ENCODE peak calls at places on chromosome 13, in ten cellular contexts. One of them, this sample, is unnamed.

GRCh38 chr13:86757236-86757978 is 913.8 kb upstream of the SLITRK5 start:
- DNase-seq in adrenal gland: no peak
- DNase-seq in cardiac muscle cell: no peak
- DNase-seq in GM06990: no peak
- DNase-seq in GM12878: no peak
- DNase-seq in body of pancreas: no peak
- DNase-seq in testis: no peak
- DNase-seq in IMR-90: no peak
- DNase-seq in GM12865: peak
- DNase-seq in brain microvascular endothelial cell: no peak
- DNase-seq in this sample: no peak

GRCh38 chr13:113802090-113802531 is 43.1 kb downstream of the TMEM255B start:
- DNase-seq in adrenal gland: no peak
- DNase-seq in cardiac muscle cell: peak
- DNase-seq in GM06990: no peak
- DNase-seq in GM12878: no peak
- DNase-seq in body of pancreas: no peak
- DNase-seq in testis: peak
- DNase-seq in IMR-90: peak
- DNase-seq in GM12865: no peak
- DNase-seq in brain microvascular endothelial cell: peak
- DNase-seq in this sample: no peak

GRCh38 chr13:113499936-113500335 is 9.4 kb upstream of the DCUN1D2 start:
- DNase-seq in adrenal gland: no peak
- DNase-seq in cardiac muscle cell: no peak
- DNase-seq in GM06990: no peak
- DNase-seq in GM12878: no peak
- DNase-seq in body of pancreas: no peak
- DNase-seq in testis: no peak
- DNase-seq in IMR-90: peak
- DNase-seq in GM12865: no peak
- DNase-seq in brain microvascular endothelial cell: peak
- DNase-seq in this sample: no peak

GRCh38 chr13:110520431-110521295 is 40.9 kb downstream of the RAB20 start:
- DNase-seq in adrenal gland: peak
- DNase-seq in cardiac muscle cell: no peak
- DNase-seq in GM06990: no peak
- DNase-seq in GM12878: no peak
- DNase-seq in body of pancreas: peak
- DNase-seq in testis: peak
- DNase-seq in IMR-90: peak
- DNase-seq in GM12865: no peak
- DNase-seq in brain microvascular endothelial cell: peak
- DNase-seq in this sample: no peak

GRCh38 chr13:72599148-72599743 is 128.2 kb downstream of the MZT1 start:
- DNase-seq in adrenal gland: no peak
- DNase-seq in cardiac muscle cell: no peak
- DNase-seq in GM06990: no peak
- DNase-seq in GM12878: no peak
- DNase-seq in body of pancreas: no peak
- DNase-seq in testis: no peak
- DNase-seq in IMR-90: no peak
- DNase-seq in GM12865: no peak
- DNase-seq in brain microvascular endothelial cell: no peak
- DNase-seq in this sample: no peak

GRCh38 chr13:98992355-98992754 is 14.5 kb upstream of the DOCK9 start:
- DNase-seq in adrenal gland: no peak
- DNase-seq in cardiac muscle cell: no peak
- DNase-seq in GM06990: no peak
- DNase-seq in GM12878: no peak
- DNase-seq in body of pancreas: no peak
- DNase-seq in testis: no peak
- DNase-seq in IMR-90: peak
- DNase-seq in GM12865: peak
- DNase-seq in brain microvascular endothelial cell: no peak
- DNase-seq in this sample: no peak

GRCh38 chr13:74074723-74075122 is 59.5 kb downstream of the KLF12 start:
- DNase-seq in adrenal gland: no peak
- DNase-seq in cardiac muscle cell: no peak
- DNase-seq in GM06990: no peak
- DNase-seq in GM12878: no peak
- DNase-seq in body of pancreas: no peak
- DNase-seq in testis: no peak
- DNase-seq in IMR-90: peak
- DNase-seq in GM12865: no peak
- DNase-seq in brain microvascular endothelial cell: peak
- DNase-seq in this sample: no peak

GRCh38 chr13:75541287-75541686 is 3.6 kb upstream of the COMMD6 start:
- DNase-seq in adrenal gland: no peak
- DNase-seq in cardiac muscle cell: no peak
- DNase-seq in GM06990: no peak
- DNase-seq in GM12878: no peak
- DNase-seq in body of pancreas: no peak
- DNase-seq in testis: no peak
- DNase-seq in IMR-90: peak
- DNase-seq in GM12865: peak
- DNase-seq in brain microvascular endothelial cell: peak
- DNase-seq in this sample: no peak

GRCh38 chr13:54657588-54657987 is 1629.0 kb downstream of the OLFM4 start:
- DNase-seq in adrenal gland: no peak
- DNase-seq in cardiac muscle cell: no peak
- DNase-seq in GM06990: no peak
- DNase-seq in GM12878: no peak
- DNase-seq in body of pancreas: no peak
- DNase-seq in testis: no peak
- DNase-seq in IMR-90: no peak
- DNase-seq in GM12865: no peak
- DNase-seq in brain microvascular endothelial cell: no peak
- DNase-seq in this sample: no peak

GRCh38 chr13:33134213-33134612 is 118.0 kb downstream of the KL start:
- DNase-seq in adrenal gland: no peak
- DNase-seq in cardiac muscle cell: no peak
- DNase-seq in GM06990: no peak
- DNase-seq in GM12878: no peak
- DNase-seq in body of pancreas: no peak
- DNase-seq in testis: no peak
- DNase-seq in IMR-90: no peak
- DNase-seq in GM12865: no peak
- DNase-seq in brain microvascular endothelial cell: no peak
- DNase-seq in this sample: no peak

GRCh38 chr13:79679334-79679733 is 198.4 kb downstream of the NDFIP2 start:
- DNase-seq in adrenal gland: peak
- DNase-seq in cardiac muscle cell: peak
- DNase-seq in GM06990: no peak
- DNase-seq in GM12878: no peak
- DNase-seq in body of pancreas: peak
- DNase-seq in testis: peak
- DNase-seq in IMR-90: peak
- DNase-seq in GM12865: peak
- DNase-seq in brain microvascular endothelial cell: peak
- DNase-seq in this sample: peak

GRCh38 chr13:101307181-101307701 is 109.1 kb downstream of the NALCN start:
- DNase-seq in adrenal gland: peak
- DNase-seq in cardiac muscle cell: no peak
- DNase-seq in GM06990: no peak
- DNase-seq in GM12878: no peak
- DNase-seq in body of pancreas: no peak
- DNase-seq in testis: no peak
- DNase-seq in IMR-90: peak
- DNase-seq in GM12865: no peak
- DNase-seq in brain microvascular endothelial cell: peak
- DNase-seq in this sample: no peak

GRCh38 chr13:23512762-23513395 is 57.3 kb upstream of the TNFRSF19 start:
- DNase-seq in adrenal gland: no peak
- DNase-seq in cardiac muscle cell: no peak
- DNase-seq in GM06990: no peak
- DNase-seq in GM12878: no peak
- DNase-seq in body of pancreas: no peak
- DNase-seq in testis: no peak
- DNase-seq in IMR-90: no peak
- DNase-seq in GM12865: peak
- DNase-seq in brain microvascular endothelial cell: no peak
- DNase-seq in this sample: no peak
- TF ChIP-seq CTCF in adrenal gland: no peak
- TF ChIP-seq CTCF in cardiac muscle cell: peak
- TF ChIP-seq CTCF in GM06990: peak
- TF ChIP-seq CTCF in GM12878: peak
- TF ChIP-seq CTCF in body of pancreas: no peak
- TF ChIP-seq CTCF in testis: peak
- TF ChIP-seq CTCF in IMR-90: peak
- TF ChIP-seq CTCF in GM12865: no peak
- TF ChIP-seq CTCF in brain microvascular endothelial cell: peak
- TF ChIP-seq CTCF in this sample: no peak

DNA sequence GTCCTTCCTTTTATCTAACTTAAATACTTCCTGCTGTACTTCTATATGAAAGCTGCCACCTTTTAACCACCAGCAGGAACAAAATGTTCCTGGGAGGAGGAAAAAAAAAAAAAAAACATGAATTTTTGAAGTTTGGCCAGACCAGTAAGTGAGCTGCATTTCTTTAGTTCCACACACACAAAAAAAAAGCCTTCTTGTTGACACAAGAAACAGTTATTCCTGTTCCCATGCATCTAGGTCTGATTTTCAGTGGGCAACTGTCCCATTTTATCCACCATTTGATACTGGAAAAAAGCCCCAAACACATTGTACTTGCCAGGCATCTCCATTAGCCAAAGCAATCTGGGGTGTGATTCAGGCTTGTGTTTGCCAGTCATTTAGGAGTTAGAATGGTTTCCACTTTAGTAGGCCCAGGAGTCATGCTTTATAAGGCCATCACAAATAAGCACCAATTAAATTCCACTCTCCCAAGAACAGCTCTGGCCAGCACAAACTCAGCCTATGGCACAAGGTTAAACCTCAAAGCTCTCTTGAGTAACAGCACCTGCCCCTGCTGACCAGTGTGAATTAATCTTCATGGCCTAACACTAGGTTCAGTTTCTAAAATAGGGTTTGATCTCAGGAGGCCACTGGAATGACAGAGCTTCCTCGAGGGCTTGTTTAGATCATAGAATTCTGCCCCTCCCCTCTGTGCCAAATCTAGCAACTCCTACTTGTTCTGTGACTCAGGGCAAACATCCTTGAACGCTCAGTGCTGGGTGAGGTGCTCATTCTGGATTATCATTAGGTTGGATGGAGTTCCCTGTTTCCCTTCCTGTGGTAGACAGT is 67.1 kb downstream of the NUFIP1 start:
- DNase-seq in adrenal gland: peak
- DNase-seq in cardiac muscle cell: peak
- DNase-seq in GM06990: no peak
- DNase-seq in GM12878: no peak
- DNase-seq in body of pancreas: peak
- DNase-seq in testis: peak
- DNase-seq in IMR-90: peak
- DNase-seq in GM12865: no peak
- DNase-seq in brain microvascular endothelial cell: peak
- DNase-seq in this sample: no peak
- H3K4me3 ChIP-seq in adrenal gland: no peak
- H3K4me3 ChIP-seq in cardiac muscle cell: no peak
- H3K4me3 ChIP-seq in GM06990: no peak
- H3K4me3 ChIP-seq in GM12878: no peak
- H3K4me3 ChIP-seq in body of pancreas: no peak
- H3K4me3 ChIP-seq in testis: no peak
- H3K4me3 ChIP-seq in IMR-90: no peak
- H3K4me3 ChIP-seq in GM12865: no peak
- H3K4me3 ChIP-seq in brain microvascular endothelial cell: no peak
- H3K4me3 ChIP-seq in this sample: no peak

GRCh38 chr13:95481051-95481775 is 71.3 kb upstream of the CLDN10 start:
- DNase-seq in adrenal gland: peak
- DNase-seq in cardiac muscle cell: no peak
- DNase-seq in GM06990: no peak
- DNase-seq in GM12878: no peak
- DNase-seq in body of pancreas: no peak
- DNase-seq in testis: no peak
- DNase-seq in IMR-90: peak
- DNase-seq in GM12865: no peak
- DNase-seq in brain microvascular endothelial cell: no peak
- DNase-seq in this sample: no peak

GRCh38 chr13:95474992-95475391 is 77.5 kb upstream of the CLDN10 start:
- DNase-seq in adrenal gland: no peak
- DNase-seq in cardiac muscle cell: no peak
- DNase-seq in GM06990: no peak
- DNase-seq in GM12878: no peak
- DNase-seq in body of pancreas: no peak
- DNase-seq in testis: no peak
- DNase-seq in IMR-90: no peak
- DNase-seq in GM12865: no peak
- DNase-seq in brain microvascular endothelial cell: no peak
- DNase-seq in this sample: no peak

GRCh38 chr13:95479706-95480105 is 72.8 kb upstream of the CLDN10 start:
- DNase-seq in adrenal gland: no peak
- DNase-seq in cardiac muscle cell: no peak
- DNase-seq in GM06990: no peak
- DNase-seq in GM12878: peak
- DNase-seq in body of pancreas: no peak
- DNase-seq in testis: no peak
- DNase-seq in IMR-90: no peak
- DNase-seq in GM12865: peak
- DNase-seq in brain microvascular endothelial cell: no peak
- DNase-seq in this sample: no peak

GRCh38 chr13:95480131-95480545 is 72.4 kb upstream of the CLDN10 start:
- DNase-seq in adrenal gland: peak
- DNase-seq in cardiac muscle cell: no peak
- DNase-seq in GM06990: no peak
- DNase-seq in GM12878: peak
- DNase-seq in body of pancreas: no peak
- DNase-seq in testis: no peak
- DNase-seq in IMR-90: no peak
- DNase-seq in GM12865: peak
- DNase-seq in brain microvascular endothelial cell: no peak
- DNase-seq in this sample: no peak

DNA sequence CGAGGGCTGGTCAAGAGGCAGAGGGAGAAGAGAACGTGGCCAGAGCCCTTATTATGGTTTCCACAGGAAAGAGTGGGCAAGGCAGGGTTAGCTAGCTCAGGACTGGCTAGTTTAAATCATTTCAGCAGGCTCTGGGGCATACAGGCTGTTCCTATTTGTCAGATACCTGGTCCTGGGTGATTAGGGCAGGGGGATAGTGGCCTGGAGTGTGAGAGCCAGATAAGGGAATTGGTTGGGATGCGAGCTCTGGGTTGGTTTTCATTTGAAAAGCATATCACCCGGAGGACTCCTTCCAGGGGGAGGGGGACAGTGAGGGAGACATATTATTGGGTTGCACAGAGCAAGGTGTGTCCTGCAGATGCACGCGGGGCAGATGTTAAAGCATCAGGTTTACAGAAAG is 75.3 kb upstream of the CLDN10 start:
- DNase-seq in adrenal gland: no peak
- DNase-seq in cardiac muscle cell: no peak
- DNase-seq in GM06990: no peak
- DNase-seq in GM12878: no peak
- DNase-seq in body of pancreas: no peak
- DNase-seq in testis: no peak
- DNase-seq in IMR-90: no peak
- DNase-seq in GM12865: no peak
- DNase-seq in brain microvascular endothelial cell: no peak
- DNase-seq in this sample: no peak
- TF ChIP-seq CTCF in adrenal gland: no peak
- TF ChIP-seq CTCF in cardiac muscle cell: no peak
- TF ChIP-seq CTCF in GM06990: no peak
- TF ChIP-seq CTCF in GM12878: no peak
- TF ChIP-seq CTCF in body of pancreas: no peak
- TF ChIP-seq CTCF in testis: no peak
- TF ChIP-seq CTCF in IMR-90: no peak
- TF ChIP-seq CTCF in GM12865: no peak
- TF ChIP-seq CTCF in brain microvascular endothelial cell: no peak
- TF ChIP-seq CTCF in this sample: no peak

GRCh38 chr13:35889560-35889959 is 241.6 kb downstream of the DCLK1 start:
- DNase-seq in adrenal gland: no peak
- DNase-seq in cardiac muscle cell: no peak
- DNase-seq in GM06990: no peak
- DNase-seq in GM12878: no peak
- DNase-seq in body of pancreas: no peak
- DNase-seq in testis: no peak
- DNase-seq in IMR-90: no peak
- DNase-seq in GM12865: no peak
- DNase-seq in brain microvascular endothelial cell: no peak
- DNase-seq in this sample: no peak
- H3K4me3 ChIP-seq in adrenal gland: no peak
- H3K4me3 ChIP-seq in cardiac muscle cell: no peak
- H3K4me3 ChIP-seq in GM06990: no peak
- H3K4me3 ChIP-seq in GM12878: no peak
- H3K4me3 ChIP-seq in body of pancreas: no peak
- H3K4me3 ChIP-seq in testis: no peak
- H3K4me3 ChIP-seq in IMR-90: no peak
- H3K4me3 ChIP-seq in GM12865: no peak
- H3K4me3 ChIP-seq in brain microvascular endothelial cell: no peak
- H3K4me3 ChIP-seq in this sample: no peak